ENCODE peak calls at places on chromosomes 3 and 15, in four cellular contexts. Q, K, L and W are unnamed samples. For H3K4me1, the result is how much of the 10 kb centered on the place peaks cover.

GRCh38 chr15:81877533-81878227 is 168.1 kb downstream of the MEX3B start:
- DNase-seq in L (no peak), Q (peak), K (no peak), W (no peak)

GRCh38 chr3:13014755-13015285 is 58.4 kb downstream of the IQSEC1 start:
- DNase-seq in K (no peak), L (no peak), Q (no peak), W (no peak)

GRCh38 chr3:127598841-127599570 is 795 bp downstream of the MCM2 start:
- DNase-seq in L (no peak), K (no peak), Q (no peak), W (no peak)

GRCh38 chr3:116378077-116378476 is 67.2 kb downstream of the LSAMP start:
- DNase-seq in K (no peak), L (no peak), Q (no peak), W (no peak)

GRCh38 chr3:169954142-169954756 is 12.4 kb upstream of the SEC62 start:
- DNase-seq in Q (no peak), L (no peak), K (no peak), W (no peak)

GRCh38 chr3:32430900-32431299 is 39.2 kb downstream of the CMTM7 start:
- DNase-seq in K (no peak), L (no peak), Q (no peak), W (no peak)

GRCh38 chr3:35502699-35503098 is 136.6 kb upstream of the ARPP21 start:
- DNase-seq in K (no peak), L (no peak), Q (no peak), W (no peak)

GRCh38 chr3:168671091-168671490 is 575.4 kb upstream of the GOLIM4 start:
- DNase-seq in K (no peak), L (no peak), Q (no peak), W (no peak)

GRCh38 chr3:38611866-38612265 is 37.6 kb downstream of the SCN5A start:
- DNase-seq in L (no peak), K (no peak), Q (no peak), W (no peak)

GRCh38 chr3:129522953-129523352 is 5.5 kb upstream of the RHO start:
- DNase-seq in L (no peak), Q (no peak), K (no peak), W (no peak)

GRCh38 chr3:78670087-78670486 is 1097.7 kb downstream of the ROBO1 start:
- DNase-seq in Q (no peak), K (no peak), L (no peak), W (no peak)

GRCh38 chr15:48638966-48639365 is 6.5 kb downstream of the FBN1 start:
- DNase-seq in K (no peak), Q (no peak), L (no peak), W (no peak)

GRCh38 chr15:70788114-70789049 is 25.0 kb upstream of the UACA start:
- DNase-seq in Q (no peak), K (no peak), L (no peak), W (no peak)

GRCh38 chr15:72540606-72541237 is 66.6 kb downstream of the ARIH1 start:
- DNase-seq in K (no peak), L (no peak), Q (no peak), W (no peak)

GRCh38 chr3:127712881-127713771 is 40.4 kb downstream of the ABTB1 start:
- DNase-seq in Q (no peak), L (no peak), K (no peak), W (no peak)

GRCh38 chr3:109563149-109563548 is 225.8 kb upstream of the DPPA4 start:
- DNase-seq in Q (no peak), L (no peak), K (no peak), W (no peak)

GRCh38 chr3:149203758-149204157 is 17.9 kb downstream of the CP start:
- DNase-seq in K (no peak), L (no peak), Q (no peak), W (no peak)

GRCh38 chr3:181694805-181695660 is 16.7 kb upstream of the SOX2 start:
- DNase-seq in Q (no peak), K (peak), L (peak), W (peak)

GRCh38 chr15:79172032-79172481 is 81.5 kb upstream of the RASGRF1 start:
- DNase-seq in L (no peak), K (no peak), Q (no peak), W (no peak)

GRCh38 chr15:28945626-28946215 is 59.9 kb downstream of the APBA2 start:
- DNase-seq in L (no peak), Q (no peak), K (no peak), W (no peak)

GRCh38 chr3:172291650-172292049 is 156.6 kb downstream of the GHSR start:
- DNase-seq in Q (no peak), L (no peak), K (no peak), W (no peak)

GRCh38 chr3:172290457-172290856 is 157.8 kb downstream of the GHSR start:
- DNase-seq in L (no peak), Q (no peak), K (no peak), W (no peak)

GRCh38 chr3:172288625-172289024 is 159.6 kb downstream of the GHSR start:
- DNase-seq in K (no peak), Q (no peak), L (no peak), W (no peak)

GRCh38 chr3:172287811-172288477 is 160.3 kb downstream of the GHSR start:
- DNase-seq in K (no peak), Q (no peak), L (no peak), W (no peak)

DNA sequence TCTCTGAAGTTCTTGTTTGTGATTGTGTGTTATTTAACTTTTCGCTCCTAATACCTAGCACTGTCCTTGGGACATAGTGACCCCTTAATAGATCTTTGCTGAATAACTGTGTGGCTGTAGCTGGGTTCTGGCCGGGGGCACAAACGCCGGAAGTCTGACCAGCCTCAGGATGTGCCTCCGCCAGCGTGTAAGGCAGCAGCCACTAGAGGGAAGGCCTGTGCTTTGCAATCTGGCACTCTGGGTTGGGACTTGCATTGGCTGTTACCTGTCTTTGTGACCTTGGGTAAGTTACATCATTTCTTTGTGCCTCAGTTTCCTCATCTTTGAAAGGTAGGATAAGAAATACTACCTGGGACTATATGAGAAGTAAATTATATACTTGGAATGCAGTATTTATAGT is 158.7 kb downstream of the GHSR start:
- DNase-seq in Q (no peak), L (no peak), K (no peak), W (peak)
- H3K4me1 ChIP-seq in Q (under half), L (under half), K (under half), W (half or more)

DNA sequence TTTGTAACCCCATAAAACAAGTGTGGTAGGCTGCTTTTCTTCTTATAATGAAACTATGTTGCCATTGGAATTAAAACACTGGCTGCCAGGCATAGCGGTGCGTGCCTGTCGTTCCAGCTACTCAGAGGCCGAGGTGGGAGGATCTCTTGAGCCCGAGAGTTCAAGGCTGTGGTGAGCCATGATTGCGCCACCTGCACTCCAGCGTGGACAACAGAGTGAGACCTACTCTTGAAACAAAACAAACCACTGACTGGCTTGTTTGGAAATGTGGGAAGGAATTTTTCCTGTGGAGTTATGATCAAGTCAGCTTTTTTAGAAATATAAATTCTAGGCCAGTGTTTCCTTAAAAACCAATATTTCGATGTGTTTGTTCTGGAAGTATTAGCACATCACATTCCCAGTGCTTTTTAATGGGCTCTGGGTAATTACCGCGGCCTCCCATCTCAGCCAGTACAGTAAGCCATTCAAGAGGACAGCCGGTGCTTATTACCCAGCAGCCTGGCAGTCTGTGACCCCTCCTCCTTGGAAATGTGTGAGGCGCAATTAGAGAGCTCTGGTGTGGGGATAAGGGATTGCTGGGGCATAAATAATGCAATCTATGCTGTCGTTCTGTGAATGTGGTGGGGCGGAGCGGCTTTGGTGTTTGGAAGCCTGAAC is 58.3 kb upstream of the TRAK1 start:
- DNase-seq in L (peak), K (peak), Q (peak), W (no peak)
- H3K4me1 ChIP-seq in L (half or more), K (under half), Q (under half), W (under half)

GRCh38 chr3:186592682-186593081 is 20.2 kb upstream of the AHSG start:
- DNase-seq in L (no peak), Q (no peak), K (no peak), W (no peak)

GRCh38 chr3:186590580-186591296 is 20.2 kb downstream of the DNAJB11 start:
- DNase-seq in Q (no peak), L (no peak), K (no peak), W (no peak)

GRCh38 chr3:186589115-186589514 is 18.6 kb downstream of the DNAJB11 start:
- DNase-seq in Q (no peak), L (no peak), K (no peak), W (peak)

GRCh38 chr3:186588619-186589018 is 18.1 kb downstream of the DNAJB11 start:
- DNase-seq in L (no peak), K (no peak), Q (no peak), W (no peak)

DNA sequence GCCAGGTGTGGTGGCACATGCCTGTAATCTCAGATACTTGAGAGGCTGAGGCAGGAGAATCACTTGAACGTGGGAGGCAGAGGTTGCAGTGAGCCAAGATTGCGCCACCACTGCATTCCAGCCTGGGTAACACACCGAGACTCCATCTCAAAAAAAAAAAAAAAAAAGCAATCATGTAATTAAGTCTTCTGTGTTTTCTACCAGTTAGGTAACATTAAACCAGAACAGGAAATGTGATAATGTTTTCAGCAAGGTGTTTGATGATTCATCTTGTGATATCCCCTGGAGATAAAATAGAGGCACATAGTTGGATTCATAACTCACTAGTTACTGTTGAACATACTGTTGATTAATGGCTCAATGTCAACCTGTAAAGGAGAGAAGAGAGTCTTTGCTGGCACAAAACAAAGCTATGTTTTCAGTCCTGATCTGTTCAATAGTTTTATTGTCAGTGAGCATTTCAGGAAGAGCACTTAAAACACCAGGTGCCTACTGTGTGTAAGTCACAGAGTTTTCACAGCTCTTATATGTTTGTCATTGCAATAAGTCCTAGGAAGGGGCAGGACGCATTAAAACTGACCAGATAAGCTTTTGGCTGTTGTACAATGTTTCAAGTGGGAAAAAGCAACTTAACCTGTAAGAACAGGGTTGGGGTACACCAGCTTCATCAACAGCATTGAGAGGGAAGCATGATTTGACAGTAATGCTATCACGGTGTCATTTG is 19.5 kb downstream of the DNAJB11 start:
- DNase-seq in Q (no peak), K (peak), L (no peak), W (peak)
- H3K4me1 ChIP-seq in Q (under half), K (under half), L (under half), W (under half)

GRCh38 chr15:85482896-85483295 is 102.5 kb downstream of the AKAP13 start:
- DNase-seq in Q (no peak), L (no peak), K (no peak), W (no peak)
- H3K4me1 ChIP-seq in Q (under half), L (half or more), K (under half), W (under half)

DNA sequence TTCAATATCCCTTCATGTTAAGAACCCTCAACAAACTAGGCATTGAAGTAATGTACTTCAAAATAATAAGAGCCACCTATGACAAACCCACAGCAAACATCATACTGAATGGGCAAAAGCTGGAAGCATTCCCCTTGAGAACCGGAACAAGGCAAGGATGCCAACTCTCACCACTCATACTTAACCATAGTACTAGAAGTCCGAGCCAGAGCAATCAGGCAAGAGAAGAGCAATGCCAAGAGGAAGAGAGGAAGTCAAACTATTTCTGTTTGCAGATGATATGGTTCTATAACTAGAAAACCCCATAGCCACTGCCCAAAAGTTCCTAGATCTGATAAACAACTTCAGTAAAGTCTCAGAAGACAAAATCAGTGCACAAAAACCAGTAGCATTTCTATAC is 161.9 kb downstream of the UBE2E2 start:
- DNase-seq in K (peak), L (no peak), Q (no peak), W (no peak)
- H3K4me1 ChIP-seq in K (under half), L (under half), Q (under half), W (under half)

DNA sequence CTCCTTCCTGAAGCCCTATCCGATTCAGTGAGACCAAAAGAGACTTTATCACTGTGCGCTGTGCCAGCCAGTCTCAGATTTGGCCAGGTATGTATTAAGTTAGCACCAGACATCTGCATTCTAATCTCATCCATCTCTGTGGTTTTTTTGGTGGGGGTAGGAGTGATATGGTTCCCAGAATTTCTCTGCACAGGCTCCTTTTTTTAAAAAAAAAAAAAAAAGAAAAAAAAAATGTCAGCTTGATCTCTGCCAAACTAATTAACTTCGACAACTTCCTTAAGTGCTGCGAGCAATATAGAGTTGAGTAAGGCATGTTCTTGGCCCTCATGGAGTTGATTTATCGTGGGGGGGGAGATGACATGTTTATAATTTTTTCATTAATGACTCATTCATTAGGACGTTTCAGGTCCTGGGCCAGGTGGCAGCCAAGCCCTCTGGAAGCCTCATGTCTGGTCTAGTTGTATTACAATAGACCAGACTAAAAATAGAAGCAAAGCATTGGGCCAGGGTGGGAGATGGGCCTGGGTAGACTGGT is 12.9 kb downstream of the SLCO3A1 start:
- DNase-seq in K (peak), L (no peak), Q (no peak), W (no peak)
- H3K4me1 ChIP-seq in K (half or more), L (half or more), Q (under half), W (half or more)

GRCh38 chr15:31396881-31397560 is 70.4 kb downstream of the KLF13 start:
- DNase-seq in K (peak), L (peak), Q (peak), W (peak)
- H3K4me1 ChIP-seq in K (under half), L (under half), Q (under half), W (under half)

GRCh38 chr3:16064660-16065414 is 109.6 kb upstream of the GALNT15 start:
- DNase-seq in K (no peak), Q (no peak), L (no peak), W (no peak)
- H3K4me1 ChIP-seq in K (under half), Q (under half), L (under half), W (under half)

GRCh38 chr3:20573175-20573574 is 387.2 kb upstream of the SGO1 start:
- DNase-seq in K (no peak), Q (no peak), L (no peak), W (peak)

GRCh38 chr3:20572473-20572872 is 386.5 kb upstream of the SGO1 start:
- DNase-seq in L (no peak), K (no peak), Q (no peak), W (no peak)

GRCh38 chr3:20576228-20576627 is 390.2 kb upstream of the SGO1 start:
- DNase-seq in K (no peak), Q (no peak), L (no peak), W (no peak)

GRCh38 chr3:20574746-20575145 is 388.7 kb upstream of the SGO1 start:
- DNase-seq in Q (no peak), L (no peak), K (no peak), W (no peak)

DNA sequence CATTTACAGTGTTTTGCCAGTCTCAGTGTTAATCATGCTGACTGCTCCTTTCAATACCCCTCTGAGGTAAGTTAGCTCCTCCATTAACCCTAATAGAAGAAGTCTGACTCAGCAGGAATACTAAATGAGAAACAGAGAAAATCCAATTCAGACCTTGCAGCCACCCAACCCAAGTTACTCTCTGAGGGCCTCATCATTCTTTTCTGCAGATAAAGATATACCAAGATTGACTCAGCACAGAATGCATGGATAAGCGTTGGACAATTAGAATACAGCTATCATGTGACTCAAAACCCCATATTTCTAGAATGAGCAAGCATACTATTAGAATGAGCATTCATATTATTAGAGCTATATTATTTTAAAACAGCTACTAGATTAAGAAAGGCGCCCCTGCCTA is 389.1 kb upstream of the SGO1 start:
- DNase-seq in L (no peak), Q (no peak), K (no peak), W (peak)
- H3K4me1 ChIP-seq in L (under half), Q (under half), K (under half), W (under half)

DNA sequence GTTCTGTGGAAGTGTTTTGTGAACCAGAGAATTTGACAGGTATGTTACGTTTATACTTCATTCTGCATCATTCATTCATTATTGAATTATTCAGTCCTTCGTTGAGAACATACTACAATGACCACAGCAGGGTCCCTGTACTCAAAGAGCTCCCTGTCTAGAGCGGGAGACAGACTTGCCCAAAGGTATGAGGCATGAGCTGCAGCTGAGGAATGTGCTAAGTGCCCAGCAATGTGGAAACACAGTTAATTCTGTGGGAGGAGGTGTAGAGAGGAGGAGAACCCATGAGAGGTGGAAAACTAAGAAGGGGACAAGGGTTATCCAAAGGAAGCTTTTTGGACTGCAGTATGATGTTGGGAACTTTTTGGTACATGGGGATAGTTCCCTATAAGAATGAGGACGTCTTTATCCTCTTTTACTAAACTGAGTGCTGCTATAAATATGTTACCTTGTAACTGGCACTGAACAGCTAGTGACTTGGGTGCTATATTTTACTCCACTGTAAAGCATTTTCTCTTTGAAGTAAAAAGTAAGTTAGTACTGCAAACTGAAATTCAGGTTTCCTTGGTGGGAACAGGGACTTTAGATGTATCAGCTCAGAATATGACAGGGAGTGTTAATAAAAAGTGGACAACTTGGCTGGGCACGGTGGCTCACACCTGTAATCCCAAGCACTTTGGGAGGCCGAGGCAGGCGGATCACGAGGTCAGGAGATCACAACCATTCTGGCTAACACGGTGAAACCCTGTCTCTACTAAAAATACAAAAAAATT is 5.7 kb downstream of the SMAD3 start:
- DNase-seq in L (no peak), K (no peak), Q (no peak), W (no peak)
- H3K4me1 ChIP-seq in L (half or more), K (half or more), Q (under half), W (under half)